ENCODE peak calls at places on chromosomes 1 and 21, in eight cellular contexts. One of them, this sample, is unnamed.

GRCh38 chr1:226602186-226603029 is 53.8 kb downstream of the STUM start:
- DNase-seq in GM10248: no peak
- DNase-seq in stimulated activated CD8-positive, alpha-beta memory T cell treated with anti-CD3 and anti-CD28 coated beads, Interleukin-4, amount 100 ng/mL, for 1 hour: no peak
- DNase-seq in fibroblast of the aortic adventitia: peak; percentile 94
- DNase-seq in GDM1: no peak
- DNase-seq in M059J: no peak
- DNase-seq in activated CD4-positive, alpha-beta T cell treated with anti-CD3 and anti-CD28 coated beads, Interleukin-2, amount 50 U/mL, for 1 hour: no peak
- DNase-seq in RPMI8226: no peak
- DNase-seq in this sample: no peak

GRCh38 chr1:66503841-66504470 is 30.0 kb upstream of the SGIP1 start:
- DNase-seq in GM10248: peak; percentile 18
- DNase-seq in stimulated activated CD8-positive, alpha-beta memory T cell treated with anti-CD3 and anti-CD28 coated beads, Interleukin-4, amount 100 ng/mL, for 1 hour: no peak
- DNase-seq in fibroblast of the aortic adventitia: peak; percentile 83
- DNase-seq in GDM1: peak; percentile 55
- DNase-seq in M059J: peak; percentile 79
- DNase-seq in activated CD4-positive, alpha-beta T cell treated with anti-CD3 and anti-CD28 coated beads, Interleukin-2, amount 50 U/mL, for 1 hour: peak; percentile 8
- DNase-seq in RPMI8226: peak; percentile 39
- DNase-seq in this sample: no peak

GRCh38 chr1:30270468-30270867 is 452.9 kb downstream of the MATN1 start:
- DNase-seq in GM10248: no peak
- DNase-seq in stimulated activated CD8-positive, alpha-beta memory T cell treated with anti-CD3 and anti-CD28 coated beads, Interleukin-4, amount 100 ng/mL, for 1 hour: no peak
- DNase-seq in fibroblast of the aortic adventitia: no peak
- DNase-seq in GDM1: no peak
- DNase-seq in M059J: no peak
- DNase-seq in activated CD4-positive, alpha-beta T cell treated with anti-CD3 and anti-CD28 coated beads, Interleukin-2, amount 50 U/mL, for 1 hour: no peak
- DNase-seq in RPMI8226: no peak
- DNase-seq in this sample: no peak

GRCh38 chr1:61067446-61067845 is 14.9 kb upstream of the NFIA start:
- DNase-seq in GM10248: no peak
- DNase-seq in stimulated activated CD8-positive, alpha-beta memory T cell treated with anti-CD3 and anti-CD28 coated beads, Interleukin-4, amount 100 ng/mL, for 1 hour: no peak
- DNase-seq in fibroblast of the aortic adventitia: no peak
- DNase-seq in GDM1: no peak
- DNase-seq in M059J: no peak
- DNase-seq in activated CD4-positive, alpha-beta T cell treated with anti-CD3 and anti-CD28 coated beads, Interleukin-2, amount 50 U/mL, for 1 hour: no peak
- DNase-seq in RPMI8226: no peak
- DNase-seq in this sample: no peak

GRCh38 chr21:45011911-45012660 is 62.3 kb upstream of the ADARB1 start:
- DNase-seq in GM10248: no peak
- DNase-seq in stimulated activated CD8-positive, alpha-beta memory T cell treated with anti-CD3 and anti-CD28 coated beads, Interleukin-4, amount 100 ng/mL, for 1 hour: no peak
- DNase-seq in fibroblast of the aortic adventitia: peak; percentile 82
- DNase-seq in GDM1: no peak
- DNase-seq in M059J: peak; percentile 98
- DNase-seq in activated CD4-positive, alpha-beta T cell treated with anti-CD3 and anti-CD28 coated beads, Interleukin-2, amount 50 U/mL, for 1 hour: no peak
- DNase-seq in RPMI8226: no peak
- DNase-seq in this sample: no peak

GRCh38 chr1:76668046-76668445 is 199.2 kb upstream of the ST6GALNAC5 start:
- DNase-seq in GM10248: no peak
- DNase-seq in stimulated activated CD8-positive, alpha-beta memory T cell treated with anti-CD3 and anti-CD28 coated beads, Interleukin-4, amount 100 ng/mL, for 1 hour: no peak
- DNase-seq in fibroblast of the aortic adventitia: no peak
- DNase-seq in GDM1: no peak
- DNase-seq in M059J: peak; percentile 2
- DNase-seq in activated CD4-positive, alpha-beta T cell treated with anti-CD3 and anti-CD28 coated beads, Interleukin-2, amount 50 U/mL, for 1 hour: no peak
- DNase-seq in RPMI8226: no peak
- DNase-seq in this sample: no peak

GRCh38 chr1:1567831-1568380 is 6.8 kb downstream of the SSU72 start:
- DNase-seq in GM10248: no peak
- DNase-seq in stimulated activated CD8-positive, alpha-beta memory T cell treated with anti-CD3 and anti-CD28 coated beads, Interleukin-4, amount 100 ng/mL, for 1 hour: no peak
- DNase-seq in fibroblast of the aortic adventitia: peak; percentile 19
- DNase-seq in GDM1: no peak
- DNase-seq in M059J: no peak
- DNase-seq in activated CD4-positive, alpha-beta T cell treated with anti-CD3 and anti-CD28 coated beads, Interleukin-2, amount 50 U/mL, for 1 hour: no peak
- DNase-seq in RPMI8226: no peak
- DNase-seq in this sample: no peak

GRCh38 chr1:240888039-240888786 is 276.3 kb upstream of the GREM2 start:
- DNase-seq in GM10248: peak; percentile 60
- DNase-seq in stimulated activated CD8-positive, alpha-beta memory T cell treated with anti-CD3 and anti-CD28 coated beads, Interleukin-4, amount 100 ng/mL, for 1 hour: no peak
- DNase-seq in fibroblast of the aortic adventitia: no peak
- DNase-seq in GDM1: no peak
- DNase-seq in M059J: peak; percentile 42
- DNase-seq in activated CD4-positive, alpha-beta T cell treated with anti-CD3 and anti-CD28 coated beads, Interleukin-2, amount 50 U/mL, for 1 hour: no peak
- DNase-seq in RPMI8226: peak; percentile 79
- DNase-seq in this sample: peak; percentile 71

GRCh38 chr1:53311104-53311908 is 16.6 kb downstream of the LRP8 start:
- DNase-seq in GM10248: no peak
- DNase-seq in stimulated activated CD8-positive, alpha-beta memory T cell treated with anti-CD3 and anti-CD28 coated beads, Interleukin-4, amount 100 ng/mL, for 1 hour: no peak
- DNase-seq in fibroblast of the aortic adventitia: no peak
- DNase-seq in GDM1: no peak
- DNase-seq in M059J: no peak
- DNase-seq in activated CD4-positive, alpha-beta T cell treated with anti-CD3 and anti-CD28 coated beads, Interleukin-2, amount 50 U/mL, for 1 hour: no peak
- DNase-seq in RPMI8226: no peak
- DNase-seq in this sample: no peak

GRCh38 chr1:27609618-27610240 is 5.8 kb upstream of the AHDC1 start:
- DNase-seq in GM10248: no peak
- DNase-seq in stimulated activated CD8-positive, alpha-beta memory T cell treated with anti-CD3 and anti-CD28 coated beads, Interleukin-4, amount 100 ng/mL, for 1 hour: no peak
- DNase-seq in fibroblast of the aortic adventitia: no peak
- DNase-seq in GDM1: no peak
- DNase-seq in M059J: no peak
- DNase-seq in activated CD4-positive, alpha-beta T cell treated with anti-CD3 and anti-CD28 coated beads, Interleukin-2, amount 50 U/mL, for 1 hour: no peak
- DNase-seq in RPMI8226: peak; percentile 78
- DNase-seq in this sample: no peak

GRCh38 chr1:234538930-234539649 is 60.1 kb upstream of the TARBP1 start:
- DNase-seq in GM10248: no peak
- DNase-seq in stimulated activated CD8-positive, alpha-beta memory T cell treated with anti-CD3 and anti-CD28 coated beads, Interleukin-4, amount 100 ng/mL, for 1 hour: no peak
- DNase-seq in fibroblast of the aortic adventitia: no peak
- DNase-seq in GDM1: no peak
- DNase-seq in M059J: no peak
- DNase-seq in activated CD4-positive, alpha-beta T cell treated with anti-CD3 and anti-CD28 coated beads, Interleukin-2, amount 50 U/mL, for 1 hour: no peak
- DNase-seq in RPMI8226: no peak
- DNase-seq in this sample: no peak

GRCh38 chr1:9084883-9085282 is 15.4 kb upstream of the SLC2A5 start:
- DNase-seq in GM10248: no peak
- DNase-seq in stimulated activated CD8-positive, alpha-beta memory T cell treated with anti-CD3 and anti-CD28 coated beads, Interleukin-4, amount 100 ng/mL, for 1 hour: no peak
- DNase-seq in fibroblast of the aortic adventitia: peak; percentile 47
- DNase-seq in GDM1: no peak
- DNase-seq in M059J: peak; percentile 97
- DNase-seq in activated CD4-positive, alpha-beta T cell treated with anti-CD3 and anti-CD28 coated beads, Interleukin-2, amount 50 U/mL, for 1 hour: no peak
- DNase-seq in RPMI8226: no peak
- DNase-seq in this sample: no peak

GRCh38 chr1:203491664-203492485 is 2.1 kb upstream of the OPTC start:
- DNase-seq in GM10248: no peak
- DNase-seq in stimulated activated CD8-positive, alpha-beta memory T cell treated with anti-CD3 and anti-CD28 coated beads, Interleukin-4, amount 100 ng/mL, for 1 hour: no peak
- DNase-seq in fibroblast of the aortic adventitia: no peak
- DNase-seq in GDM1: no peak
- DNase-seq in M059J: no peak
- DNase-seq in activated CD4-positive, alpha-beta T cell treated with anti-CD3 and anti-CD28 coated beads, Interleukin-2, amount 50 U/mL, for 1 hour: no peak
- DNase-seq in RPMI8226: no peak
- DNase-seq in this sample: no peak

GRCh38 chr1:84442256-84442655 is 36.8 kb upstream of the RPF1 start:
- DNase-seq in GM10248: peak; percentile 65
- DNase-seq in stimulated activated CD8-positive, alpha-beta memory T cell treated with anti-CD3 and anti-CD28 coated beads, Interleukin-4, amount 100 ng/mL, for 1 hour: no peak
- DNase-seq in fibroblast of the aortic adventitia: peak; percentile 96
- DNase-seq in GDM1: peak; percentile 67
- DNase-seq in M059J: peak; percentile 88
- DNase-seq in activated CD4-positive, alpha-beta T cell treated with anti-CD3 and anti-CD28 coated beads, Interleukin-2, amount 50 U/mL, for 1 hour: no peak
- DNase-seq in RPMI8226: peak; percentile 24
- DNase-seq in this sample: no peak

GRCh38 chr1:61247051-61247854 is 164.9 kb downstream of the NFIA start:
- DNase-seq in GM10248: no peak
- DNase-seq in stimulated activated CD8-positive, alpha-beta memory T cell treated with anti-CD3 and anti-CD28 coated beads, Interleukin-4, amount 100 ng/mL, for 1 hour: no peak
- DNase-seq in fibroblast of the aortic adventitia: no peak
- DNase-seq in GDM1: no peak
- DNase-seq in M059J: no peak
- DNase-seq in activated CD4-positive, alpha-beta T cell treated with anti-CD3 and anti-CD28 coated beads, Interleukin-2, amount 50 U/mL, for 1 hour: no peak
- DNase-seq in RPMI8226: no peak
- DNase-seq in this sample: no peak